ENCODE peak calls at places on chromosomes 3 and 15, in ten cellular contexts. O is AG10803, J is C1 segment of cervical spinal cord, P is HuH-7.5, D is NCI-H2171, W is HTR-8/SVneo, I is neural progenitor cell, A is fibroblast of gingiva, S is HT-29, B is mesendoderm. G is an unnamed sample.

GRCh38 chr15:98719169-98719515 is 70.8 kb downstream of the IGF1R start:
- DNase-seq in O (peak), B (no peak), A (no peak), I (no peak), D (no peak), W (peak), J (no peak), S (no peak), P (no peak), G (no peak)

GRCh38 chr15:61830536-61831330 is 229.5 kb downstream of the VPS13C start:
- DNase-seq in O (no peak), B (no peak), I (no peak), S (no peak), W (no peak), D (no peak), P (no peak), A (no peak), J (no peak), G (no peak)

GRCh38 chr3:48919215-48920138 is 835 bp downstream of the ARIH2 start:
- DNase-seq in B (peak), W (peak), O (no peak), S (peak), A (peak), P (peak), D (peak), J (no peak), I (peak), G (no peak)

GRCh38 chr3:114902691-114903101 is 244.4 kb downstream of the ZBTB20 start:
- DNase-seq in B (peak), P (no peak), W (no peak), I (peak), S (peak), A (no peak), O (peak), J (no peak), D (no peak), G (peak)

GRCh38 chr15:43253431-43254403 is 13.0 kb downstream of the TGM5 start:
- DNase-seq in W (no peak), P (no peak), B (no peak), J (no peak), O (peak), A (no peak), S (no peak), D (no peak), I (no peak), G (no peak)

GRCh38 chr3:178002113-178002512 is 534.1 kb upstream of the KCNMB2 start:
- DNase-seq in S (no peak), P (no peak), J (no peak), B (no peak), O (no peak), D (peak), I (no peak), W (no peak), A (no peak), G (no peak)

GRCh38 chr3:144343343-144343742 is 371.7 kb downstream of the DIPK2A start:
- DNase-seq in S (no peak), D (no peak), O (no peak), B (no peak), P (no peak), J (no peak), W (no peak), A (no peak), I (no peak), G (no peak)

GRCh38 chr3:37622999-37623883 is 238.4 kb upstream of the CTDSPL start:
- DNase-seq in I (no peak), J (no peak), O (no peak), D (no peak), A (no peak), B (no peak), W (no peak), P (no peak), S (no peak), G (no peak)

GRCh38 chr15:67863442-67863987 is 23.7 kb upstream of the RNU6-1 start:
- DNase-seq in W (peak), S (peak), D (peak), P (peak), B (peak), O (peak), A (peak), J (peak), I (peak), G (peak)

GRCh38 chr3:14915636-14916222 is 31.7 kb upstream of the NR2C2 start:
- DNase-seq in W (no peak), B (no peak), S (no peak), A (no peak), J (no peak), O (no peak), D (no peak), I (no peak), P (no peak), G (no peak)

GRCh38 chr3:25021816-25022215 is 406.2 kb upstream of the RARB start:
- DNase-seq in O (peak), D (no peak), P (no peak), B (peak), J (no peak), A (no peak), S (no peak), W (no peak), I (no peak), G (no peak)

GRCh38 chr15:43968551-43968950 is 141.7 kb downstream of the WDR76 start:
- DNase-seq in I (no peak), O (peak), A (no peak), D (no peak), P (no peak), W (no peak), B (no peak), J (no peak), S (no peak), G (no peak)

GRCh38 chr15:32651229-32651837 is 9.8 kb downstream of the SCG5 start:
- DNase-seq in D (no peak), B (peak), O (peak), A (peak), S (peak), W (peak), J (no peak), I (peak), P (peak), G (peak)

GRCh38 chr3:58536501-58537411 is at the start of gene ACOX2:
- DNase-seq in P (no peak), B (no peak), S (no peak), I (no peak), A (peak), W (no peak), D (no peak), J (peak), O (peak), G (no peak)

GRCh38 chr3:64889991-64890390 is 202.2 kb upstream of the ADAMTS9 start:
- DNase-seq in I (no peak), W (no peak), S (no peak), A (no peak), B (no peak), P (no peak), D (no peak), J (no peak), O (no peak), G (no peak)

GRCh38 chr3:69248394-69248793 is 126.0 kb upstream of the LMOD3 start:
- DNase-seq in O (no peak), W (no peak), P (no peak), J (no peak), D (no peak), B (peak), S (peak), A (no peak), I (no peak), G (no peak)

GRCh38 chr3:46187876-46188275 is 20.2 kb downstream of the CCR1 start:
- DNase-seq in P (no peak), S (no peak), J (no peak), I (no peak), O (peak), W (peak), D (no peak), B (no peak), A (no peak), G (no peak)

GRCh38 chr3:118573922-118574321 is 460.7 kb downstream of the IGSF11 start:
- DNase-seq in D (no peak), S (no peak), J (no peak), P (no peak), I (no peak), O (no peak), W (no peak), A (no peak), B (no peak), G (no peak)

GRCh38 chr3:141921316-141921715 is 44.9 kb downstream of the ATP1B3 start:
- DNase-seq in P (no peak), W (no peak), D (no peak), S (no peak), A (no peak), B (no peak), I (no peak), J (no peak), O (no peak), G (no peak)

GRCh38 chr3:9669720-9670432 is 20.6 kb downstream of the MTMR14 start:
- DNase-seq in I (no peak), O (peak), W (no peak), S (no peak), J (no peak), A (peak), D (no peak), B (no peak), P (no peak), G (no peak)

GRCh38 chr3:22887664-22888291 is 315.3 kb upstream of the UBE2E2 start:
- DNase-seq in I (peak), S (peak), A (no peak), W (peak), O (peak), D (no peak), P (no peak), B (peak), J (peak), G (no peak)

G was measured in neuronal stem cell.